ENCODE peak calls at places on chromosomes 2 and 18, in nine cellular contexts. One of them, this sample, is unnamed.
A peak's percentile ranks its signal among the peaks of the same experiment; 100 is the strongest.

GRCh38 chr2:217075225-217075802 is 215.4 kb upstream of the TNP1 start:
- DNase-seq in iPS DF 6.9: no peak
- DNase-seq in cardiac muscle cell: peak; percentile 44
- DNase-seq in breast epithelium: no peak
- DNase-seq in AG04450: no peak
- DNase-seq in adrenal gland: peak; percentile 78
- DNase-seq in heart left ventricle: peak; percentile 54
- DNase-seq in effector memory CD4-positive, alpha-beta T cell: no peak
- DNase-seq in prostate gland: no peak
- DNase-seq in this sample: peak; percentile 72

GRCh38 chr18:50590625-50591024 is 30.7 kb downstream of the MAPK4 start:
- DNase-seq in iPS DF 6.9: no peak
- DNase-seq in cardiac muscle cell: no peak
- DNase-seq in breast epithelium: no peak
- DNase-seq in AG04450: no peak
- DNase-seq in adrenal gland: no peak
- DNase-seq in heart left ventricle: no peak
- DNase-seq in effector memory CD4-positive, alpha-beta T cell: no peak
- DNase-seq in prostate gland: no peak
- DNase-seq in this sample: no peak

GRCh38 chr2:239814917-239815637 is 210.1 kb downstream of the NDUFA10 start:
- DNase-seq in iPS DF 6.9: no peak
- DNase-seq in cardiac muscle cell: no peak
- DNase-seq in breast epithelium: peak; percentile 48
- DNase-seq in AG04450: no peak
- DNase-seq in adrenal gland: no peak
- DNase-seq in heart left ventricle: no peak
- DNase-seq in effector memory CD4-positive, alpha-beta T cell: no peak
- DNase-seq in prostate gland: no peak
- DNase-seq in this sample: no peak

GRCh38 chr18:69969491-69969890 is 21.8 kb upstream of the CD226 start:
- DNase-seq in iPS DF 6.9: no peak
- DNase-seq in cardiac muscle cell: no peak
- DNase-seq in breast epithelium: no peak
- DNase-seq in AG04450: no peak
- DNase-seq in adrenal gland: no peak
- DNase-seq in heart left ventricle: no peak
- DNase-seq in effector memory CD4-positive, alpha-beta T cell: no peak
- DNase-seq in prostate gland: no peak
- DNase-seq in this sample: no peak

GRCh38 chr2:218262631-218263586 is 2.1 kb downstream of the GPBAR1 start:
- DNase-seq in iPS DF 6.9: no peak
- DNase-seq in cardiac muscle cell: no peak
- DNase-seq in breast epithelium: peak; percentile 36
- DNase-seq in AG04450: no peak
- DNase-seq in adrenal gland: no peak
- DNase-seq in heart left ventricle: no peak
- DNase-seq in effector memory CD4-positive, alpha-beta T cell: no peak
- DNase-seq in prostate gland: no peak
- DNase-seq in this sample: peak; percentile 42

GRCh38 chr2:201414099-201415023 is 36.9 kb downstream of the TRAK2 start:
- DNase-seq in iPS DF 6.9: no peak
- DNase-seq in cardiac muscle cell: no peak
- DNase-seq in breast epithelium: no peak
- DNase-seq in AG04450: no peak
- DNase-seq in adrenal gland: no peak
- DNase-seq in heart left ventricle: no peak
- DNase-seq in effector memory CD4-positive, alpha-beta T cell: no peak
- DNase-seq in prostate gland: no peak
- DNase-seq in this sample: no peak

GRCh38 chr2:237977380-237977779 is 10.6 kb downstream of the UBE2F start:
- DNase-seq in iPS DF 6.9: no peak
- DNase-seq in cardiac muscle cell: no peak
- DNase-seq in breast epithelium: no peak
- DNase-seq in AG04450: no peak
- DNase-seq in adrenal gland: no peak
- DNase-seq in heart left ventricle: no peak
- DNase-seq in effector memory CD4-positive, alpha-beta T cell: no peak
- DNase-seq in prostate gland: no peak
- DNase-seq in this sample: no peak

GRCh38 chr2:176170606-176171005 is 13.5 kb downstream of the HOXD3 start:
- DNase-seq in iPS DF 6.9: no peak
- DNase-seq in cardiac muscle cell: no peak
- DNase-seq in breast epithelium: no peak
- DNase-seq in AG04450: no peak
- DNase-seq in adrenal gland: no peak
- DNase-seq in heart left ventricle: no peak
- DNase-seq in effector memory CD4-positive, alpha-beta T cell: no peak
- DNase-seq in prostate gland: no peak
- DNase-seq in this sample: no peak

GRCh38 chr2:216539791-216540241 is 41.2 kb downstream of the RPL37A start:
- DNase-seq in iPS DF 6.9: no peak
- DNase-seq in cardiac muscle cell: no peak
- DNase-seq in breast epithelium: peak; percentile 86
- DNase-seq in AG04450: no peak
- DNase-seq in adrenal gland: peak; percentile 83
- DNase-seq in heart left ventricle: peak; percentile 68
- DNase-seq in effector memory CD4-positive, alpha-beta T cell: no peak
- DNase-seq in prostate gland: peak; percentile 63
- DNase-seq in this sample: peak; percentile 40

GRCh38 chr2:46232860-46233259 is 64.3 kb upstream of the EPAS1 start:
- DNase-seq in iPS DF 6.9: no peak
- DNase-seq in cardiac muscle cell: no peak
- DNase-seq in breast epithelium: no peak
- DNase-seq in AG04450: no peak
- DNase-seq in adrenal gland: no peak
- DNase-seq in heart left ventricle: no peak
- DNase-seq in effector memory CD4-positive, alpha-beta T cell: no peak
- DNase-seq in prostate gland: no peak
- DNase-seq in this sample: no peak

GRCh38 chr18:26397019-26397418 is 151.3 kb downstream of the KCTD1 start:
- DNase-seq in iPS DF 6.9: no peak
- DNase-seq in cardiac muscle cell: no peak
- DNase-seq in breast epithelium: no peak
- DNase-seq in AG04450: no peak
- DNase-seq in adrenal gland: no peak
- DNase-seq in heart left ventricle: no peak
- DNase-seq in effector memory CD4-positive, alpha-beta T cell: no peak
- DNase-seq in prostate gland: no peak
- DNase-seq in this sample: no peak

GRCh38 chr18:26394047-26394654 is 154.2 kb downstream of the KCTD1 start:
- DNase-seq in iPS DF 6.9: no peak
- DNase-seq in cardiac muscle cell: no peak
- DNase-seq in breast epithelium: no peak
- DNase-seq in AG04450: no peak
- DNase-seq in adrenal gland: no peak
- DNase-seq in heart left ventricle: no peak
- DNase-seq in effector memory CD4-positive, alpha-beta T cell: no peak
- DNase-seq in prostate gland: no peak
- DNase-seq in this sample: no peak
- H3K4me3 ChIP-seq in iPS DF 6.9: no peak overlapping the region
- H3K4me3 ChIP-seq in cardiac muscle cell: no peak overlapping the region
- H3K4me3 ChIP-seq in breast epithelium: no peak overlapping the region
- H3K4me3 ChIP-seq in AG04450: no peak overlapping the region
- H3K4me3 ChIP-seq in adrenal gland: no peak overlapping the region
- H3K4me3 ChIP-seq in heart left ventricle: no peak overlapping the region
- H3K4me3 ChIP-seq in effector memory CD4-positive, alpha-beta T cell: no peak overlapping the region
- H3K4me3 ChIP-seq in prostate gland: no peak overlapping the region
- H3K4me3 ChIP-seq in this sample: no peak overlapping the region

GRCh38 chr2:88159955-88160415 is 10.2 kb upstream of the THNSL2 start:
- DNase-seq in iPS DF 6.9: peak; percentile 60
- DNase-seq in cardiac muscle cell: peak; percentile 83
- DNase-seq in breast epithelium: no peak
- DNase-seq in AG04450: peak; percentile 30
- DNase-seq in adrenal gland: peak; percentile 51
- DNase-seq in heart left ventricle: peak; percentile 21
- DNase-seq in effector memory CD4-positive, alpha-beta T cell: peak; percentile 28
- DNase-seq in prostate gland: peak; percentile 43
- DNase-seq in this sample: peak; percentile 33

GRCh38 chr2:88161446-88161845 is 8.7 kb upstream of the THNSL2 start:
- DNase-seq in iPS DF 6.9: no peak
- DNase-seq in cardiac muscle cell: no peak
- DNase-seq in breast epithelium: no peak
- DNase-seq in AG04450: no peak
- DNase-seq in adrenal gland: no peak
- DNase-seq in heart left ventricle: no peak
- DNase-seq in effector memory CD4-positive, alpha-beta T cell: no peak
- DNase-seq in prostate gland: no peak
- DNase-seq in this sample: no peak

GRCh38 chr2:88159481-88159880 is 10.7 kb upstream of the THNSL2 start:
- DNase-seq in iPS DF 6.9: no peak
- DNase-seq in cardiac muscle cell: no peak
- DNase-seq in breast epithelium: no peak
- DNase-seq in AG04450: no peak
- DNase-seq in adrenal gland: no peak
- DNase-seq in heart left ventricle: no peak
- DNase-seq in effector memory CD4-positive, alpha-beta T cell: no peak
- DNase-seq in prostate gland: no peak
- DNase-seq in this sample: no peak
- H3K27ac ChIP-seq in iPS DF 6.9: no peak overlapping the region
- H3K27ac ChIP-seq in cardiac muscle cell: no peak overlapping the region
- H3K27ac ChIP-seq in breast epithelium: no peak overlapping the region
- H3K27ac ChIP-seq in AG04450: no peak overlapping the region
- H3K27ac ChIP-seq in adrenal gland: no peak overlapping the region
- H3K27ac ChIP-seq in heart left ventricle: no peak overlapping the region
- H3K27ac ChIP-seq in effector memory CD4-positive, alpha-beta T cell: no peak overlapping the region
- H3K27ac ChIP-seq in prostate gland: no peak overlapping the region
- H3K27ac ChIP-seq in this sample: no peak overlapping the region

DNA sequence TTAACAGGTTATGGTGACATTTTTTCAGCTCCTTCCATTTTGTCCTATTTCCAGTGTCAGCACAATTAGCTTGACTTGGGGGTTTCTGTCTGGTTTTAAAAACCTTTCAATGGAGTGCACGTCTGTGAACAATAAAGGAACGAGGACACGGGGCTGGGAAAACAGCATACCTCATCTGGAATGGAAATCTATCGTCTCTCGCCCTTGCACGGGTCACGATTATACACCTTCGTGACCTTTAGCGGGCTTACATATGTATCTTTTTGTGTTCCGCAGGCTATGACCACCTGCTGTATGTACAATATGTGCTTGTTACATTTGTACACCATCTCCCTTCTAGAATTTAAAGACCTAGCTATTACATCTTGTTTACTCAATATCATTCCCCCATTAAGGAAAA is 2.3 kb upstream of the ZNF532 start:
- DNase-seq in iPS DF 6.9: no peak
- DNase-seq in cardiac muscle cell: peak; percentile 27
- DNase-seq in breast epithelium: no peak
- DNase-seq in AG04450: no peak
- DNase-seq in adrenal gland: no peak
- DNase-seq in heart left ventricle: no peak
- DNase-seq in effector memory CD4-positive, alpha-beta T cell: no peak
- DNase-seq in prostate gland: no peak
- DNase-seq in this sample: no peak
- H3K4me3 ChIP-seq in iPS DF 6.9: peak overlapping the region; percentile 59
- H3K4me3 ChIP-seq in cardiac muscle cell: peak overlapping the region; percentile 29
- H3K4me3 ChIP-seq in breast epithelium: peak overlapping the region; percentile 58
- H3K4me3 ChIP-seq in AG04450: no peak overlapping the region
- H3K4me3 ChIP-seq in adrenal gland: no peak overlapping the region
- H3K4me3 ChIP-seq in heart left ventricle: peak overlapping the region; percentile 28
- H3K4me3 ChIP-seq in effector memory CD4-positive, alpha-beta T cell: no peak overlapping the region
- H3K4me3 ChIP-seq in prostate gland: peak overlapping the region; percentile 55
- H3K4me3 ChIP-seq in this sample: peak overlapping the region; percentile 42

GRCh38 chr2:127069003-127069402 is 38.0 kb downstream of the BIN1 start:
- DNase-seq in iPS DF 6.9: no peak
- DNase-seq in cardiac muscle cell: no peak
- DNase-seq in breast epithelium: no peak
- DNase-seq in AG04450: no peak
- DNase-seq in adrenal gland: no peak
- DNase-seq in heart left ventricle: no peak
- DNase-seq in effector memory CD4-positive, alpha-beta T cell: no peak
- DNase-seq in prostate gland: no peak
- DNase-seq in this sample: no peak
- H3K27ac ChIP-seq in iPS DF 6.9: no peak overlapping the region
- H3K27ac ChIP-seq in cardiac muscle cell: no peak overlapping the region
- H3K27ac ChIP-seq in breast epithelium: no peak overlapping the region
- H3K27ac ChIP-seq in AG04450: no peak overlapping the region
- H3K27ac ChIP-seq in adrenal gland: peak overlapping the region; percentile 85
- H3K27ac ChIP-seq in heart left ventricle: no peak overlapping the region
- H3K27ac ChIP-seq in effector memory CD4-positive, alpha-beta T cell: no peak overlapping the region
- H3K27ac ChIP-seq in prostate gland: no peak overlapping the region
- H3K27ac ChIP-seq in this sample: no peak overlapping the region

GRCh38 chr18:54555996-54556395 is 35.0 kb upstream of the DYNAP start:
- DNase-seq in iPS DF 6.9: no peak
- DNase-seq in cardiac muscle cell: no peak
- DNase-seq in breast epithelium: no peak
- DNase-seq in AG04450: no peak
- DNase-seq in adrenal gland: no peak
- DNase-seq in heart left ventricle: no peak
- DNase-seq in effector memory CD4-positive, alpha-beta T cell: no peak
- DNase-seq in prostate gland: no peak
- DNase-seq in this sample: no peak

GRCh38 chr18:54551590-54551989 is 39.5 kb upstream of the DYNAP start:
- DNase-seq in iPS DF 6.9: no peak
- DNase-seq in cardiac muscle cell: no peak
- DNase-seq in breast epithelium: no peak
- DNase-seq in AG04450: no peak
- DNase-seq in adrenal gland: no peak
- DNase-seq in heart left ventricle: no peak
- DNase-seq in effector memory CD4-positive, alpha-beta T cell: no peak
- DNase-seq in prostate gland: no peak
- DNase-seq in this sample: no peak
- H3K4me3 ChIP-seq in iPS DF 6.9: no peak overlapping the region
- H3K4me3 ChIP-seq in cardiac muscle cell: no peak overlapping the region
- H3K4me3 ChIP-seq in breast epithelium: no peak overlapping the region
- H3K4me3 ChIP-seq in AG04450: no peak overlapping the region
- H3K4me3 ChIP-seq in adrenal gland: no peak overlapping the region
- H3K4me3 ChIP-seq in heart left ventricle: no peak overlapping the region
- H3K4me3 ChIP-seq in effector memory CD4-positive, alpha-beta T cell: no peak overlapping the region
- H3K4me3 ChIP-seq in prostate gland: no peak overlapping the region
- H3K4me3 ChIP-seq in this sample: no peak overlapping the region

GRCh38 chr2:152467677-152468406 is 132.9 kb downstream of the FMNL2 start:
- DNase-seq in iPS DF 6.9: no peak
- DNase-seq in cardiac muscle cell: no peak
- DNase-seq in breast epithelium: no peak
- DNase-seq in AG04450: no peak
- DNase-seq in adrenal gland: no peak
- DNase-seq in heart left ventricle: no peak
- DNase-seq in effector memory CD4-positive, alpha-beta T cell: no peak
- DNase-seq in prostate gland: no peak
- DNase-seq in this sample: no peak
- H3K27ac ChIP-seq in iPS DF 6.9: no peak overlapping the region
- H3K27ac ChIP-seq in cardiac muscle cell: no peak overlapping the region
- H3K27ac ChIP-seq in breast epithelium: peak overlapping the region; percentile 78
- H3K27ac ChIP-seq in AG04450: peak overlapping the region; percentile 23
- H3K27ac ChIP-seq in adrenal gland: peak overlapping the region; percentile 75
- H3K27ac ChIP-seq in heart left ventricle: peak overlapping the region; percentile 79
- H3K27ac ChIP-seq in effector memory CD4-positive, alpha-beta T cell: no peak overlapping the region
- H3K27ac ChIP-seq in prostate gland: peak overlapping the region; percentile 21
- H3K27ac ChIP-seq in this sample: peak overlapping the region; percentile 80

DNA sequence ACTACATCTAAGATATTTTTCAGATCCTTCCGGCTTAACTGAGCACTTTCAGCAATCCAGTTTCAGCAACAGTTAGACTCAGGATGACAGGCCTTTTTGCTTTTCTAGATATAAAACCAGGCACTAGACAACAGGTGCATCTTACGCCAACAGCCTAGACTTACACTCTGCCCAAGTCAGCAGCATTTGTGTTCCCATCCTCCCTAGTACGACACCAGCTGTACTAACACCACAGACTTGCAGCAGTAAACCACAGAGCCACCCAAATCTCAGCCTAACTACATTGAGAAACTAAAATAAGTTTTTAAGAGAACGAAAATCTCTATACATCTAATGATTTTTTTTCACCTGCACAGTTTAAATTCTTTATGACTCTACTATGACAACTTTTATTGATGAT is 89.9 kb upstream of the DNMT3A start:
- DNase-seq in iPS DF 6.9: no peak
- DNase-seq in cardiac muscle cell: no peak
- DNase-seq in breast epithelium: no peak
- DNase-seq in AG04450: no peak
- DNase-seq in adrenal gland: no peak
- DNase-seq in heart left ventricle: no peak
- DNase-seq in effector memory CD4-positive, alpha-beta T cell: no peak
- DNase-seq in prostate gland: no peak
- DNase-seq in this sample: no peak
- H3K4me3 ChIP-seq in iPS DF 6.9: no peak overlapping the region
- H3K4me3 ChIP-seq in cardiac muscle cell: no peak overlapping the region
- H3K4me3 ChIP-seq in breast epithelium: no peak overlapping the region
- H3K4me3 ChIP-seq in AG04450: no peak overlapping the region
- H3K4me3 ChIP-seq in adrenal gland: no peak overlapping the region
- H3K4me3 ChIP-seq in heart left ventricle: no peak overlapping the region
- H3K4me3 ChIP-seq in effector memory CD4-positive, alpha-beta T cell: no peak overlapping the region
- H3K4me3 ChIP-seq in prostate gland: no peak overlapping the region
- H3K4me3 ChIP-seq in this sample: no peak overlapping the region

This sample was measured in ovary.